ENCODE peak calls at places on chromosome 19, in seven cellular contexts. L is stomach, I is GM12891, A is GM23338, R is upper lobe of left lung, G is suprapubic skin, E is breast epithelium. Q is an unnamed sample.

GRCh38 chr19:5805465-5806132 is 732 bp downstream of the NRTN start:
- DNase-seq in L (peak; percentile 88), I (peak; percentile 64), A (peak; percentile 97), R (peak; percentile 76), G (no peak), E (peak; percentile 73), Q (no peak)

GRCh38 chr19:13146763-13147563 is 3.2 kb downstream of the STX10 start:
- DNase-seq in L (peak; percentile 63), I (no peak), A (no peak), R (peak; percentile 67), G (no peak), E (no peak), Q (no peak)

GRCh38 chr19:43132696-43133095 is 50.2 kb upstream of the PSG2 start:
- DNase-seq in L (no peak), I (no peak), A (no peak), R (no peak), G (no peak), E (no peak), Q (no peak)

GRCh38 chr19:45401815-45402468 is 2.9 kb downstream of the PPP1R13L start:
- DNase-seq in L (no peak), I (no peak), A (no peak), R (no peak), G (no peak), E (no peak), Q (no peak)

GRCh38 chr19:6229216-6229913 is 50.4 kb downstream of the MLLT1 start:
- DNase-seq in L (no peak), I (peak; percentile 11), A (no peak), R (no peak), G (no peak), E (no peak), Q (no peak)

GRCh38 chr19:22612316-22612715 is 21.8 kb upstream of the ZNF492 start:
- DNase-seq in L (no peak), I (no peak), A (no peak), R (no peak), G (no peak), E (no peak), Q (no peak)

GRCh38 chr19:50368649-50369570 is 3.5 kb upstream of the NAPSA start:
- DNase-seq in L (peak; percentile 87), I (peak; percentile 45), A (peak; percentile 93), R (peak; percentile 95), G (peak; percentile 92), E (peak; percentile 82), Q (no peak)

GRCh38 chr19:7857727-7858701 is 16.2 kb downstream of the PRR36 start:
- DNase-seq in L (no peak), I (no peak), A (peak; percentile 93), R (no peak), G (no peak), E (no peak), Q (no peak)

GRCh38 chr19:55082023-55082851 is 6.6 kb downstream of the EPS8L1 start:
- DNase-seq in L (no peak), I (no peak), A (peak; percentile 97), R (no peak), G (no peak), E (no peak), Q (no peak)

GRCh38 chr19:42655748-42656147 is 61.0 kb upstream of the CEACAM8 start:
- DNase-seq in L (peak; percentile 66), I (no peak), A (no peak), R (no peak), G (no peak), E (peak; percentile 76), Q (no peak)

GRCh38 chr19:50646074-50646807 is 3.0 kb upstream of the C19orf81 start:
- DNase-seq in L (no peak), I (no peak), A (no peak), R (no peak), G (no peak), E (no peak), Q (no peak)

GRCh38 chr19:38036707-38037106 is 129.7 kb downstream of the SIPA1L3 start:
- DNase-seq in L (no peak), I (no peak), A (no peak), R (no peak), G (no peak), E (no peak), Q (no peak)

GRCh38 chr19:46469541-46470185 is 1.7 kb downstream of the PNMA8A start:
- DNase-seq in L (no peak), I (no peak), A (no peak), R (no peak), G (no peak), E (no peak), Q (no peak)

GRCh38 chr19:46461537-46461936 is 9.8 kb downstream of the PNMA8A start:
- DNase-seq in L (no peak), I (no peak), A (no peak), R (no peak), G (no peak), E (no peak), Q (no peak)

GRCh38 chr19:46471116-46471733 is at the start of gene PNMA8A:
- DNase-seq in L (peak; percentile 44), I (no peak), A (peak; percentile 96), R (no peak), G (no peak), E (no peak), Q (peak; percentile 86)

GRCh38 chr19:46470376-46470775 is 987 bp downstream of the PNMA8A start:
- DNase-seq in L (no peak), I (no peak), A (no peak), R (no peak), G (no peak), E (no peak), Q (peak; percentile 64)

DNA sequence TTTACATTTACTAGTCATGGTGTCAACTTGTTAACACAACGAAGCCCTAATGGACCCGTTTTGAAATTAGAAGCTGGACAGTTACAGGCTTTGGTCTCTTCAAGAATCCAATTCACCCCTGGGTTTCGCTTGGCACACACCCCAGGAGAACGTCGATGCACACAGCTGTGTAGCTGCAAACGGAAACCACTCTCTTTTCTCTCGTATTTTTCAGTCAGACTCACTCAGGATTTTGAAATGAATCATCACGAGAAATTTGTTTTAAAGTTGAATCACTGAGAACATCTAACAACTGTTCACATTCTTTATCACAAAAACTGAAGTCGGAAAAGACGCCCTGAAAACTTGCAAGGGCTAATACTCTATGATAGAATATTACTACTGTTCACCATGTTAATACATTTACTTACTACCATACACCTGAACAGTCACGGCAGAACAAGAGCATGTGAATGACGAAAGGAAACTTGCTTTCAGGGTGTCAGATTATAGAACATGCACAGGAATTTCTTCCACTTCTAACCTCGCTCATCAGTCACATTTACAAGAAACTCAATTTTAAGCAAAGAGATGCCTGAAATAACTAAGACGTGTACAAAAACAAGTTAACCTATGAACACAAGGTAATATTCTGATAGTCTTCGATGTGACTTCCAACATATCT is 4.7 kb downstream of the PNMA8A start:
- DNase-seq in L (no peak), I (no peak), A (no peak), R (no peak), G (no peak), E (no peak), Q (no peak)
- TF ChIP-seq POLR2AphosphoS5 in L (no peak), I (no peak), A (no peak), R (no peak), G (no peak), E (no peak), Q (no peak)

GRCh38 chr19:1855040-1855827 is 7.0 kb upstream of the REXO1 start:
- DNase-seq in L (peak; percentile 94), I (peak; percentile 78), A (peak; percentile 97), R (peak; percentile 95), G (peak; percentile 97), E (peak; percentile 93), Q (no peak)
- TF ChIP-seq POLR2AphosphoS5 in L (peak; percentile 84), I (no peak), A (peak; percentile 64), R (peak; percentile 87), G (no peak), E (no peak), Q (no peak)

GRCh38 chr19:10586396-10586795 is 716 bp downstream of the AP1M2 start:
- DNase-seq in L (no peak), I (no peak), A (no peak), R (no peak), G (no peak), E (no peak), Q (no peak)

GRCh38 chr19:10583021-10583776 is 3.9 kb downstream of the AP1M2 start:
- DNase-seq in L (no peak), I (no peak), A (peak; percentile 27), R (no peak), G (no peak), E (no peak), Q (no peak)

GRCh38 chr19:10577951-10578350 is 9.2 kb downstream of the AP1M2 start:
- DNase-seq in L (no peak), I (no peak), A (no peak), R (no peak), G (no peak), E (no peak), Q (no peak)

GRCh38 chr19:10575011-10575716 is 6.4 kb upstream of the CDKN2D start:
- DNase-seq in L (no peak), I (no peak), A (no peak), R (no peak), G (no peak), E (no peak), Q (no peak)

GRCh38 chr19:10580979-10581631 is 6.0 kb downstream of the AP1M2 start:
- DNase-seq in L (peak; percentile 92), I (peak; percentile 77), A (peak; percentile 100), R (peak; percentile 91), G (peak; percentile 95), E (peak; percentile 90), Q (no peak)
- TF ChIP-seq POLR2AphosphoS5 in L (peak; percentile 90), I (no peak), A (no peak), R (no peak), G (peak; percentile 68), E (peak; percentile 49), Q (peak; percentile 10)

DNA sequence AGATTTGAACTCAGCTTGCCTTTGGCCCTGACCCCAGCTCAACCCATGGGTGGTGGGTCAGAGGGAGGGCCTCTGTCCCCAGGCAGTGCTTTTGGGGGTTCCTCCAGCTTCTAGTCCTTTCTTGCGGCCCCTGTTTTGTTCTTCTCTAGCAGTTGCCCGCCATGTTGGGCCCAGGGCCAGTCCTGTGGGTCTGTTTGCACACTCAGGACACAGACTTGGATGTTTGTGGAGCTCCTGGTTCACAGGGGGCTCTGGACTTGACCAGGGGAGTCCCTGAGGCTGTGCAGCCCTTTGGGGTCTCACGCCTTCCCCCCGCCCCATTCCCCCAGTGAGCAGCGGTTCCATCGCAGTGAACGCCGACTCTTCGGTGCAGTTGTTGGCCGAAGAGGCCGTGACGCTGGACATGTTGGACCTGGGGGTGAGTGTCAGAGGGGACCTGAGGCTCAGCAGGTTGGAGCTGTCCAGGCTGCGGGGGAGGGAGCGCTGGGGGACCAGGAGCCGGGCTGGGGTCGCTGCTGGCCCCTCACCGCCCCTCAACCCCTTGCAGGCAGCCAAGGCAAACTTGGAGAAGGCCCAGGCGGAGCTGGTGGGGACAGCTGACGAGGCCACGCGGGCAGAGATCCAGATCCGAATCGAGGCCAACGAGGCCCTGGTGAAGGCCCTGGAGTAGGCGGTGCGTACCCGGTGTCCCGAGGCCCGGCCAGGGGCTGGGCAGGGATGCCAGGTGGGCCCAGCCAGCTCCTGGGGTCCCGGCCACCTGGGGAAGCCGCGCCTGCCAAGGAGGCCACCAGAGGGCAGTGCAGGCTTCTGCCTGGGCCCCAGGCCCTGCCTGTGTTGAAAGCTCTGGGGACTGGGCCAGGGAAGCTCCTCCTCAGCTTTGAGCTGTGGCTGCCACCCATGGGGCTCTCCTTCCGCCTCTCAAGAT is 2.5 kb downstream of the ATP5F1D start:
- DNase-seq in L (peak; percentile 91), I (peak; percentile 90), A (peak; percentile 88), R (peak; percentile 93), G (peak; percentile 94), E (peak; percentile 91), Q (no peak)
- TF ChIP-seq POLR2AphosphoS5 in L (peak; percentile 77), I (no peak), A (no peak), R (peak; percentile 24), G (no peak), E (peak; percentile 70), Q (peak; percentile 78)